ENCODE peak calls at places on chromosome 13, in four cellular contexts. K is anterior cingulate cortex, G is GM23248, T is frontal cortex. Q is an unnamed sample.

GRCh38 chr13:111256946-111257345 is 63.5 kb upstream of the TEX29 start:
- DNase-seq in K (no peak), G (no peak), T (no peak), Q (no peak)

GRCh38 chr13:102002271-102002670 is 399.6 kb downstream of the FGF14 start:
- DNase-seq in K (no peak), G (no peak), T (no peak), Q (no peak)

GRCh38 chr13:63501702-63502101 is 2086.1 kb upstream of the PCDH20 start:
- DNase-seq in K (no peak), G (no peak), T (no peak), Q (no peak)

GRCh38 chr13:99062593-99062992 is 84.7 kb upstream of the DOCK9 start:
- DNase-seq in K (no peak), G (peak), T (no peak), Q (no peak)

GRCh38 chr13:49421391-49421790 is 22.5 kb downstream of the CAB39L start:
- DNase-seq in K (no peak), G (no peak), T (no peak), Q (no peak)

GRCh38 chr13:27797228-27797624 is 4.9 kb downstream of the GSX1 start:
- DNase-seq in K (no peak), G (peak), T (no peak), Q (no peak)

GRCh38 chr13:97116754-97117153 is 105.4 kb upstream of the MBNL2 start:
- DNase-seq in K (no peak), G (peak), T (no peak), Q (peak)

GRCh38 chr13:27526516-27526915 is 76.2 kb upstream of the MTIF3 start:
- DNase-seq in K (no peak), G (no peak), T (no peak), Q (no peak)

GRCh38 chr13:50129065-50129922 is 114.0 kb downstream of the KCNRG start:
- DNase-seq in K (no peak), G (no peak), T (no peak), Q (peak)

GRCh38 chr13:58795715-58796114 is 1164.2 kb downstream of the PCDH17 start:
- DNase-seq in K (no peak), G (no peak), T (no peak), Q (no peak)

GRCh38 chr13:44698076-44698475 is 121.9 kb upstream of the TSC22D1 start:
- DNase-seq in K (peak), G (no peak), T (peak), Q (no peak)

GRCh38 chr13:97786510-97786909 is 167.0 kb upstream of the IPO5 start:
- DNase-seq in K (no peak), G (no peak), T (no peak), Q (no peak)

GRCh38 chr13:90445179-90445578 is 902.3 kb upstream of the MIR17HG start:
- DNase-seq in K (no peak), G (peak), T (no peak), Q (peak)

GRCh38 chr13:29771247-29771646 is 79.2 kb downstream of the UBL3 start:
- DNase-seq in K (no peak), G (peak), T (no peak), Q (no peak)

GRCh38 chr13:45674908-45675307 is 27.2 kb upstream of the CBY2 start:
- DNase-seq in K (no peak), G (peak), T (no peak), Q (peak)

GRCh38 chr13:97030705-97031452 is 36.6 kb upstream of the OXGR1 start:
- DNase-seq in K (no peak), G (peak), T (peak), Q (peak)

GRCh38 chr13:27500806-27501534 is 50.6 kb upstream of the MTIF3 start:
- DNase-seq in K (no peak), G (no peak), T (no peak), Q (no peak)

GRCh38 chr13:96027496-96027895 is 25.7 kb downstream of the UGGT2 start:
- DNase-seq in K (no peak), G (no peak), T (no peak), Q (no peak)

GRCh38 chr13:77749481-77749880 is 52.0 kb downstream of the SLAIN1 start:
- DNase-seq in K (no peak), G (peak), T (no peak), Q (no peak)

GRCh38 chr13:60755380-60756163 is 358.6 kb downstream of the TDRD3 start:
- DNase-seq in K (no peak), G (no peak), T (no peak), Q (no peak)

Q was measured in osteoblast.